ENCODE peak calls at places on chromosomes 4 and X, in six cellular contexts. One of them, this sample, is unnamed.

GRCh38 chr4:147616849-147617172 is 386 bp upstream of the TMEM184C start:
- DNase-seq in colonic mucosa: no peak
- DNase-seq in endothelial cell: no peak
- DNase-seq in lung: no peak
- DNase-seq in upper lobe of right lung: no peak
- DNase-seq in fibroblast of lung: no peak
- DNase-seq in this sample: no peak

GRCh38 chrX:10041383-10041782 is 74.2 kb downstream of the CLDN34 start:
- DNase-seq in upper lobe of right lung: no peak
- DNase-seq in lung: no peak
- DNase-seq in fibroblast of lung: no peak
- DNase-seq in endothelial cell: no peak
- DNase-seq in colonic mucosa: no peak
- DNase-seq in this sample: no peak

GRCh38 chr4:113294910-113295309 is 245.5 kb downstream of the ANK2 start:
- DNase-seq in lung: no peak
- DNase-seq in upper lobe of right lung: no peak
- DNase-seq in endothelial cell: no peak
- DNase-seq in fibroblast of lung: no peak
- DNase-seq in colonic mucosa: no peak
- DNase-seq in this sample: no peak

GRCh38 chr4:36138221-36138620 is 106.1 kb downstream of the ARAP2 start:
- DNase-seq in colonic mucosa: no peak
- DNase-seq in lung: no peak
- DNase-seq in fibroblast of lung: peak
- DNase-seq in endothelial cell: no peak
- DNase-seq in upper lobe of right lung: no peak
- DNase-seq in this sample: no peak

GRCh38 chr4:82780398-82781231 is 18.0 kb downstream of the SCD5 start:
- DNase-seq in lung: peak
- DNase-seq in fibroblast of lung: peak
- DNase-seq in colonic mucosa: peak
- DNase-seq in upper lobe of right lung: peak
- DNase-seq in endothelial cell: no peak
- DNase-seq in this sample: no peak

GRCh38 chr4:173272987-173273386 is 61.2 kb downstream of the HMGB2 start:
- DNase-seq in lung: no peak
- DNase-seq in endothelial cell: no peak
- DNase-seq in upper lobe of right lung: no peak
- DNase-seq in fibroblast of lung: peak
- DNase-seq in colonic mucosa: no peak
- DNase-seq in this sample: no peak

GRCh38 chr4:183146478-183146877 is 47.4 kb downstream of the WWC2 start:
- DNase-seq in endothelial cell: no peak
- DNase-seq in colonic mucosa: no peak
- DNase-seq in fibroblast of lung: no peak
- DNase-seq in upper lobe of right lung: no peak
- DNase-seq in lung: no peak
- DNase-seq in this sample: no peak

GRCh38 chr4:156884183-156884582 is 87.4 kb downstream of the PDGFC start:
- DNase-seq in fibroblast of lung: no peak
- DNase-seq in endothelial cell: no peak
- DNase-seq in colonic mucosa: no peak
- DNase-seq in upper lobe of right lung: no peak
- DNase-seq in lung: no peak
- DNase-seq in this sample: no peak

GRCh38 chr4:165368114-165368513 is 10.7 kb upstream of the CPE start:
- DNase-seq in fibroblast of lung: no peak
- DNase-seq in lung: no peak
- DNase-seq in endothelial cell: no peak
- DNase-seq in upper lobe of right lung: no peak
- DNase-seq in colonic mucosa: no peak
- DNase-seq in this sample: no peak

GRCh38 chrX:129825746-129826505 is 17.8 kb downstream of the ZDHHC9 start:
- DNase-seq in lung: no peak
- DNase-seq in fibroblast of lung: no peak
- DNase-seq in colonic mucosa: peak
- DNase-seq in endothelial cell: no peak
- DNase-seq in upper lobe of right lung: no peak
- DNase-seq in this sample: peak

GRCh38 chr4:2261110-2261852 is 628 bp downstream of the MXD4 start:
- DNase-seq in upper lobe of right lung: peak
- DNase-seq in endothelial cell: peak
- DNase-seq in colonic mucosa: peak
- DNase-seq in fibroblast of lung: peak
- DNase-seq in lung: no peak
- DNase-seq in this sample: peak

GRCh38 chr4:20844311-20844710 is 144.1 kb downstream of the PACRGL start:
- DNase-seq in fibroblast of lung: no peak
- DNase-seq in endothelial cell: no peak
- DNase-seq in colonic mucosa: no peak
- DNase-seq in lung: no peak
- DNase-seq in upper lobe of right lung: no peak
- DNase-seq in this sample: no peak

GRCh38 chr4:4182835-4183568 is 43.7 kb downstream of the OTOP1 start:
- DNase-seq in upper lobe of right lung: no peak
- DNase-seq in colonic mucosa: no peak
- DNase-seq in lung: no peak
- DNase-seq in endothelial cell: peak
- DNase-seq in fibroblast of lung: peak
- DNase-seq in this sample: peak

GRCh38 chr4:24197891-24198290 is 308.0 kb upstream of the PPARGC1A start:
- DNase-seq in lung: no peak
- DNase-seq in colonic mucosa: no peak
- DNase-seq in fibroblast of lung: no peak
- DNase-seq in upper lobe of right lung: no peak
- DNase-seq in endothelial cell: no peak
- DNase-seq in this sample: no peak

GRCh38 chr4:88526221-88526815 is 2.7 kb upstream of the PYURF start:
- DNase-seq in upper lobe of right lung: no peak
- DNase-seq in fibroblast of lung: peak
- DNase-seq in colonic mucosa: no peak
- DNase-seq in lung: no peak
- DNase-seq in endothelial cell: no peak
- DNase-seq in this sample: no peak

GRCh38 chr4:165199286-165199685 is 8.1 kb upstream of the KLHL2 start:
- DNase-seq in lung: no peak
- DNase-seq in fibroblast of lung: no peak
- DNase-seq in colonic mucosa: no peak
- DNase-seq in upper lobe of right lung: no peak
- DNase-seq in endothelial cell: no peak
- DNase-seq in this sample: no peak

GRCh38 chr4:41400296-41400695 is 137.7 kb upstream of the LIMCH1 start:
- DNase-seq in colonic mucosa: no peak
- DNase-seq in lung: no peak
- DNase-seq in upper lobe of right lung: no peak
- DNase-seq in endothelial cell: no peak
- DNase-seq in fibroblast of lung: no peak
- DNase-seq in this sample: no peak

GRCh38 chrX:153371256-153371655 is 29.9 kb downstream of the PNMA6E start:
- DNase-seq in fibroblast of lung: peak
- DNase-seq in endothelial cell: no peak
- DNase-seq in lung: no peak
- DNase-seq in colonic mucosa: no peak
- DNase-seq in upper lobe of right lung: no peak
- DNase-seq in this sample: no peak

GRCh38 chrX:54358424-54359211 is 772 bp upstream of the WNK3 start:
- DNase-seq in colonic mucosa: peak
- DNase-seq in fibroblast of lung: peak
- DNase-seq in upper lobe of right lung: peak
- DNase-seq in lung: peak
- DNase-seq in endothelial cell: peak
- DNase-seq in this sample: peak

GRCh38 chrX:11363069-11363594 is 69.9 kb downstream of the AMELX start:
- DNase-seq in lung: no peak
- DNase-seq in upper lobe of right lung: no peak
- DNase-seq in colonic mucosa: no peak
- DNase-seq in fibroblast of lung: no peak
- DNase-seq in endothelial cell: no peak
- DNase-seq in this sample: no peak

GRCh38 chrX:41457618-41458192 is 10.6 kb downstream of the NYX start:
- DNase-seq in fibroblast of lung: peak
- DNase-seq in colonic mucosa: no peak
- DNase-seq in endothelial cell: no peak
- DNase-seq in lung: no peak
- DNase-seq in upper lobe of right lung: no peak
- DNase-seq in this sample: peak
- TF ChIP-seq CTCF in fibroblast of lung: no peak
- TF ChIP-seq CTCF in colonic mucosa: no peak
- TF ChIP-seq CTCF in endothelial cell: no peak
- TF ChIP-seq CTCF in lung: no peak
- TF ChIP-seq CTCF in upper lobe of right lung: peak
- TF ChIP-seq CTCF in this sample: peak

GRCh38 chr4:152401424-152401823 is 134.5 kb downstream of the FBXW7 start:
- DNase-seq in endothelial cell: no peak
- DNase-seq in fibroblast of lung: no peak
- DNase-seq in upper lobe of right lung: no peak
- DNase-seq in colonic mucosa: no peak
- DNase-seq in lung: no peak
- DNase-seq in this sample: no peak
- TF ChIP-seq CTCF in endothelial cell: no peak
- TF ChIP-seq CTCF in fibroblast of lung: no peak
- TF ChIP-seq CTCF in upper lobe of right lung: no peak
- TF ChIP-seq CTCF in colonic mucosa: no peak
- TF ChIP-seq CTCF in lung: no peak
- TF ChIP-seq CTCF in this sample: no peak

DNA sequence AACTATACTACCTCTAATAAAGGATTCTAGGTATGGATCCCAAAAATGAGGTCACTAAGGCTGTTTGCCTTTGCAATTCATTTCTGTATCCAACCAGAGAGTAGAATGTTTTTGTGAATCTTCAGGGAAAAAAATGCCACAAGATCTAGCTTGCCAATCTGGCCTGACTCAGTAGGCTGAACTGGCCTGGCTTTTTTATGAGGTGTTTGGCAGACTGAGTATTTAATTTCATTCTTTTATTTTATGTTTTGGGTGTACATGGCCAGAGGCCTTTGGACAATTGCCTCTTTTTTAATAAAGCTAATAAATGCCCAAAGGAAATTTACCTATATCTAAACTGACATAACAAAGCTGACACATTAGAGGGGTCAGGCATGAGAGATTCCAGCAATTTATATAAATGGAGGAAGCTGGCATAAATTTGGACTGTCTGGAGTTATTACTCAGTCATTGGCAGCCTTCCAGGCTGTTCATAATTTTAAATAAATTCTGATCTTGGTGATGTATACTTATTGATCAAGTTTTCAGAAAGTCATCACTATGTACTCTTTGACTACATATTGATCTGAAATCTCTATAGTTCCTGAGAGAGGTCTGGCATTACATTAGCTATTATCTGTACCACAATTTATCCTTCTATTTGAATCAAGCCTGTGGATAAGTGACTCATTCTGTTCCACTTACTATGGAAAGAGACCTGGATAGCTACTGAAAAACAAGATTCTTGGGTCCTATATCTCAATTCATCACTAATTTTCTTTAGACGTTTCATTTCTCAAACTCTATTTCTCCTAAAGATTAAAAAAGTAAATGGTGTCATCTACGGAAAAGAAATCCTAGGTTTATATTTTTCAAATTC is 376.3 kb upstream of the NOCT start:
- DNase-seq in colonic mucosa: no peak
- DNase-seq in fibroblast of lung: peak
- DNase-seq in endothelial cell: no peak
- DNase-seq in upper lobe of right lung: no peak
- DNase-seq in lung: no peak
- DNase-seq in this sample: no peak
- TF ChIP-seq CTCF in colonic mucosa: no peak
- TF ChIP-seq CTCF in fibroblast of lung: no peak
- TF ChIP-seq CTCF in endothelial cell: no peak
- TF ChIP-seq CTCF in upper lobe of right lung: no peak
- TF ChIP-seq CTCF in lung: no peak
- TF ChIP-seq CTCF in this sample: no peak

DNA sequence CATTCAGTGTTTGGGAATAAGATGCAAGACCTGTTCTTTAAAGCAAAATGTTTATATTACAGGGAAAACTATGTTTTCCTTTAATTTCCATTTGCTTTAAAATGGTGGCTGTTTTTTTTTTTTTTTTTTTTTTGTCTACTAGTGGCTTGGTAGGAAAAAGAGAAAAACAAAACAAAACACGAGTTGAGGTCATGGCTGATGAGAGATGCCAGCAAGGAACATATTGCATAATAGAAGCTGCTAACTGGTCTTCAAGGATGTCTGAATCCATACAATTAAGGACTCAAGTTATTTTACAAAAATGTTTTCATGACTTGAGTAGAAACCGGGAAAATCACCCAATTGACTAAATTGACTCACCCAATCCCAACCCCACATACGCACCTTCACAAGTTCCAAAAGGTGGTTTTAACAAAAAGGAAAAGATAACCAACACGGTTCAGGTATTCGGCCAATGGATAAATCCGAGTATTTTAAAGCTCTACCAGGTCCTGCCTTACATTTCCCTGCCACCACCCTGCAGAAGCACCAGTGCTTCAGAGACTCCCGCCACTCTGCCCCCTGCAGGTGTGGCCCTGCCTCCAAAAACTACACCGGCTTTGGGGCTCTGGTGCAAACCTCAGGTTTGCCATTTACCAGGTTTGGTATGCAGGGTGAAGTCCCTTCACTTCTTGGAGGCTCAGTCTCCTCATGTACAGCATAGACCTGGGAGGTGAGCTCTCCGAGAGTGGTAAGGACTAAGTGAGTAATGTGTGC is 27.1 kb downstream of the PIR start:
- DNase-seq in lung: no peak
- DNase-seq in endothelial cell: peak
- DNase-seq in fibroblast of lung: peak
- DNase-seq in colonic mucosa: no peak
- DNase-seq in upper lobe of right lung: no peak
- DNase-seq in this sample: peak
- TF ChIP-seq CTCF in lung: no peak
- TF ChIP-seq CTCF in endothelial cell: peak
- TF ChIP-seq CTCF in fibroblast of lung: no peak
- TF ChIP-seq CTCF in colonic mucosa: no peak
- TF ChIP-seq CTCF in upper lobe of right lung: no peak
- TF ChIP-seq CTCF in this sample: no peak

GRCh38 chrX:41005445-41005992 is 79.7 kb upstream of the USP9X start:
- DNase-seq in lung: no peak
- DNase-seq in fibroblast of lung: no peak
- DNase-seq in colonic mucosa: no peak
- DNase-seq in endothelial cell: no peak
- DNase-seq in upper lobe of right lung: no peak
- DNase-seq in this sample: no peak

GRCh38 chrX:41009816-41010187 is 75.4 kb upstream of the USP9X start:
- DNase-seq in colonic mucosa: no peak
- DNase-seq in fibroblast of lung: no peak
- DNase-seq in lung: no peak
- DNase-seq in upper lobe of right lung: no peak
- DNase-seq in endothelial cell: no peak
- DNase-seq in this sample: no peak

GRCh38 chrX:41014776-41015175 is 70.5 kb upstream of the USP9X start:
- DNase-seq in lung: no peak
- DNase-seq in fibroblast of lung: no peak
- DNase-seq in upper lobe of right lung: no peak
- DNase-seq in endothelial cell: no peak
- DNase-seq in colonic mucosa: no peak
- DNase-seq in this sample: peak

GRCh38 chrX:41010188-41010846 is 74.9 kb upstream of the USP9X start:
- DNase-seq in colonic mucosa: peak
- DNase-seq in lung: peak
- DNase-seq in fibroblast of lung: peak
- DNase-seq in endothelial cell: peak
- DNase-seq in upper lobe of right lung: peak
- DNase-seq in this sample: peak
- TF ChIP-seq CTCF in colonic mucosa: no peak
- TF ChIP-seq CTCF in lung: no peak
- TF ChIP-seq CTCF in fibroblast of lung: peak
- TF ChIP-seq CTCF in endothelial cell: no peak
- TF ChIP-seq CTCF in upper lobe of right lung: no peak
- TF ChIP-seq CTCF in this sample: no peak

This sample was measured in activated CD8-positive, alpha-beta T cell treated with anti-CD3 and anti-CD28 coated beads for 36 hours.